ENCODE peak calls at places on chromosomes 16 and 17, in nine cellular contexts. R, A, C, Y, E, M, H, Z and T are unnamed samples.

GRCh38 chr17:44970136-44970737 is 2.1 kb upstream of the C1QL1 start:
- DNase-seq in H (no peak), C (no peak), R (peak; percentile 39), A (no peak), Z (no peak), Y (no peak), E (no peak), M (peak; percentile 49), T (no peak)

GRCh38 chr17:9309216-9309615 is 266.4 kb downstream of the STX8 start:
- DNase-seq in Y (no peak), H (no peak), E (no peak), M (peak; percentile 82), C (no peak), R (no peak), A (no peak), Z (no peak), T (no peak)

GRCh38 chr16:57675752-57676623 is 7.9 kb downstream of the ADGRG3 start:
- DNase-seq in Y (no peak), A (peak; percentile 19), R (no peak), Z (no peak), M (peak; percentile 83), H (no peak), C (no peak), E (peak; percentile 66), T (no peak)

GRCh38 chr17:44794699-44795413 is 35.2 kb downstream of the GJC1 start:
- DNase-seq in Y (no peak), C (no peak), R (no peak), A (peak; percentile 97), Z (peak; percentile 38), H (no peak), M (peak; percentile 88), E (peak; percentile 84), T (no peak)

GRCh38 chr17:12180644-12181261 is 160.1 kb downstream of the MAP2K4 start:
- DNase-seq in E (peak; percentile 74), Z (no peak), A (peak; percentile 78), M (peak; percentile 51), H (peak; percentile 20), R (no peak), Y (no peak), C (peak; percentile 59), T (peak; percentile 12)

GRCh38 chr17:71441098-71441497 is 679.7 kb upstream of the SOX9 start:
- DNase-seq in E (peak; percentile 90), R (no peak), Z (no peak), A (peak; percentile 89), Y (no peak), H (no peak), M (peak; percentile 9), C (no peak), T (no peak)

GRCh38 chr16:6124136-6124535 is 1026.5 kb upstream of the EEF2KMT start:
- DNase-seq in C (no peak), A (no peak), Z (no peak), Y (no peak), R (no peak), H (no peak), E (no peak), M (no peak), T (no peak)

GRCh38 chr17:21475555-21475954 is 99.4 kb downstream of the KCNJ12 start:
- DNase-seq in M (no peak), R (no peak), A (no peak), E (no peak), Y (no peak), C (no peak), Z (no peak), H (no peak), T (no peak)

GRCh38 chr16:9183682-9184353 is 92.4 kb downstream of the HAPSTR1 start:
- DNase-seq in Y (no peak), A (no peak), R (no peak), H (no peak), C (no peak), E (no peak), M (no peak), Z (no peak), T (no peak)

GRCh38 chr16:78703951-78704350 is 604.5 kb downstream of the WWOX start:
- DNase-seq in E (no peak), R (no peak), Z (no peak), A (no peak), C (no peak), Y (no peak), H (no peak), M (no peak), T (no peak)

GRCh38 chr16:75043175-75043937 is 44.5 kb downstream of the ZNRF1 start:
- DNase-seq in R (no peak), Y (no peak), M (no peak), C (peak; percentile 61), Z (no peak), E (no peak), H (no peak), A (no peak), T (no peak)

GRCh38 chr17:56319531-56319930 is 166.3 kb downstream of the ANKFN1 start:
- DNase-seq in Z (no peak), E (peak; percentile 64), R (no peak), H (no peak), Y (no peak), A (peak; percentile 54), C (peak; percentile 54), M (peak; percentile 81), T (no peak)

GRCh38 chr17:29836643-29837042 is 93.4 kb downstream of the SSH2 start:
- DNase-seq in A (no peak), C (no peak), Y (no peak), R (no peak), H (no peak), E (no peak), M (no peak), Z (no peak), T (no peak)

GRCh38 chr17:48577330-48577945 is 712 bp downstream of the HOXB4 start:
- DNase-seq in M (no peak), A (no peak), E (no peak), R (no peak), C (no peak), Z (no peak), H (no peak), Y (no peak), T (no peak)

GRCh38 chr17:48575066-48575582 is 3.0 kb downstream of the HOXB4 start:
- DNase-seq in A (no peak), R (no peak), Y (no peak), H (no peak), C (no peak), M (no peak), Z (no peak), E (no peak), T (no peak)

GRCh38 chr17:48574523-48575065 is 3.6 kb downstream of the HOXB4 start:
- DNase-seq in H (no peak), M (no peak), A (no peak), C (no peak), R (peak; percentile 9), Y (no peak), Z (no peak), E (no peak), T (no peak)

GRCh38 chr17:48576479-48577309 is 1.5 kb downstream of the HOXB4 start:
- DNase-seq in A (no peak), E (no peak), C (no peak), H (no peak), Z (no peak), M (no peak), Y (no peak), R (no peak), T (no peak)

GRCh38 chr17:48575673-48576478 is 2.3 kb downstream of the HOXB4 start:
- DNase-seq in M (no peak), A (no peak), Z (no peak), H (no peak), C (no peak), R (no peak), E (no peak), Y (no peak), T (no peak)
- H3K4me3 ChIP-seq in M (no peak overlapping the region), A (no peak overlapping the region), Z (peak overlapping the region; percentile 59), H (no peak overlapping the region), C (no peak overlapping the region), R (no peak overlapping the region), E (no peak overlapping the region), Y (no peak overlapping the region), T (no peak overlapping the region)

DNA sequence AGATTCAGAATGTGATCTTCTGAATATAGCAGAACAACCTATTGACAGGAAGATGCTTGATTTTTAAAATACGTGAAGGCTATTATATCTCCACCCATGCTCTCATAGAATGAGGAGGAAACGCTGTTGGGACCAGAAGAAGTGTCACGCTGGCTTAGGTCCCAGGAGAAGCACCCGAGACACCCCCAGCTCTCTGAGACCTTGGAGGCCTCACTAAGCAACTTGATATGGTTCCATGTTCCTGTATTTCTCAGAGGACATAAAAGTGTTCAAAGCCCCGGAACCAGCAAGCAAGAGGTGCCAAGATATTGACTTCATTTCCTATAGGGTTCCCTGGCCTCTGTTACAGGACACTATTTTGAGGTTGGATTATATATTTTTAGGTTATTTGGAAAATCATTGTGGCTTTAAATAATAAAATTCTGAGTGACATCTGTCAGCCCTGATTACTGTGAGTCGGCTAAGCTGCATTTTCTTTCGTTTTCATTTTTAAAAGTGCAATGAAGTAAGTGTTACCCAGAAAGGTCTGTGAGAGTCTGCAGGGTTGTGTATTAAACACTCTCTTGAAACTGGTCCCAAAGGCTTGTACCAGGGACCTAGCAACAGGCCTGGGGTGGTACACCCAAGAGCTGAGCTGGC is 400.0 kb downstream of the SOX9 start:
- DNase-seq in R (no peak), E (no peak), Y (no peak), Z (no peak), C (peak; percentile 41), M (no peak), H (no peak), A (no peak), T (no peak)
- H3K4me3 ChIP-seq in R (no peak overlapping the region), E (no peak overlapping the region), Y (no peak overlapping the region), Z (no peak overlapping the region), C (peak overlapping the region; percentile 42), M (no peak overlapping the region), H (no peak overlapping the region), A (no peak overlapping the region), T (peak overlapping the region; percentile 6)

DNA sequence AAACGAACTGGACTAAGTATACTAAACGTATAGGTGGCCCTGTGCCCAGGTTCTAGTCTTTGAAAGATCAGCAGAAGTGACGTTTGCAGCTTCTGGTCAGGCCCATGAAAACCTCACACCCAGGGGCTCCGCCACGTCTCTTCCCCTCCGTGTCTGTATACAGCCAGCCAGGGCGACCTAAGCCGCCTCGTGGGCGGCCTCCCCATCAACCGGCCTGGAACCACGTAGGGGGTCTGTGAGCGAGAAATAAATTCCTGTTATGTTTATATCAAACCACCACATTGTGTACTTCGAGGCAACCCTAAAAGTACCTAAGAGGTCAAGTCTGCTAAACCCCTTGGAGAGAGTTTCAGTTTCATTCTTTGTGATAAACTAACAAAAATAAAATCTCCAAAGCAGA is 6.8 kb downstream of the TK1 start:
- DNase-seq in C (no peak), M (no peak), R (no peak), H (no peak), A (no peak), Z (no peak), Y (no peak), E (no peak), T (no peak)
- H3K4me3 ChIP-seq in C (no peak overlapping the region), M (no peak overlapping the region), R (no peak overlapping the region), H (no peak overlapping the region), A (no peak overlapping the region), Z (peak overlapping the region; percentile 4), Y (no peak overlapping the region), E (no peak overlapping the region), T (no peak overlapping the region)

DNA sequence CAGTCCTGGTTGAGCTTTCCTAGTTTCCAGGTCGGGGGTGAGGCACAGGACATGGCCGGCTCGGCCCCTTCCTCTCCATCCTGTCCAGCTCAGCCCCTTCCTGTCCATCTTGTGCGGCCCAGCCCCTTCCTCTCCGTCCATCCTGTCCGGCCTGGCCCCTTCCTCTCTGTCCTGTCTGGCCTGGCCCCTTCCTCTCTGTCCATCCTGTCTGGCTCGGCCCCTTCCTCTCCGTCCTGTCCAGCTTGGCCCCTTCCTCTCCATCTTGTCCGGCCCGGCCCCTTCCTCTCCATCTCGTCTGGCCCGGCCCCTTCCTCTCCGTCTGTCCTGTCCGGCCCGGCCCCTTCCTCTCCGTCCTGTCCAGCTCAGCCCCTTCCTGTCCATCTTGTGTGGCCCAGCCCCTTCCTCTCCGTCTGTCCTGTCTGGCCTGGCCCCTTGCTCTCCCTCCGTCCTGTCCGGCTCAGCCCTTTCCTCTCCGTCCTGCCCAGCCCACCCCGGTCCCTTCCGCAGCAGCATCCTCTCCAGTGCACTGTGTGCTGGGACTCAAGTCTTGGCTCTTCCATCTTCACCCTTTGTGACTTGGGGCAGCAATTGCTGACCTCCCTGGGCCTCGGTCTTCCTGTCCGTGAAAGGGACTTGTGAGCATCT is 5.5 kb upstream of the ZNF750 start:
- DNase-seq in Y (peak; percentile 44), Z (no peak), M (no peak), E (no peak), A (no peak), C (no peak), R (peak; percentile 35), H (no peak), T (no peak)
- H3K4me3 ChIP-seq in Y (peak overlapping the region; percentile 22), Z (peak overlapping the region; percentile 45), M (no peak overlapping the region), E (no peak overlapping the region), A (peak overlapping the region; percentile 18), C (no peak overlapping the region), R (no peak overlapping the region), H (no peak overlapping the region), T (no peak overlapping the region)